ENCODE peak calls at places on chromosomes 16 and 17, in eight cellular contexts. C is esophagus muscularis mucosa, O is H7, I is PC-9, L is lower leg skin, D is body of pancreas, R is upper lobe of right lung, K is left ventricle myocardium inferior. J is an unnamed sample.

GRCh38 chr16:67672739-67673662 is 6.4 kb downstream of the C16orf86 start:
- DNase-seq in C (no peak), O (peak), I (peak), L (peak), D (peak), R (no peak), K (peak), J (peak)

GRCh38 chr17:50304781-50305404 is 30.6 kb downstream of the TMEM92 start:
- DNase-seq in C (no peak), O (no peak), I (no peak), L (no peak), D (peak), R (no peak), K (no peak), J (no peak)

GRCh38 chr17:64709481-64709880 is 47.4 kb upstream of the SMURF2 start:
- DNase-seq in C (no peak), O (no peak), I (no peak), L (no peak), D (no peak), R (no peak), K (no peak), J (no peak)

GRCh38 chr16:26735521-26735920 is 331.2 kb upstream of the C16orf82 start:
- DNase-seq in C (no peak), O (no peak), I (no peak), L (no peak), D (no peak), R (no peak), K (no peak), J (no peak)

GRCh38 chr17:11823862-11824261 is 173.4 kb downstream of the ZNF18 start:
- DNase-seq in C (peak), O (no peak), I (no peak), L (no peak), D (no peak), R (no peak), K (no peak), J (no peak)

GRCh38 chr17:4559851-4560820 is at the start of gene GGT6:
- DNase-seq in C (no peak), O (peak), I (peak), L (no peak), D (peak), R (peak), K (no peak), J (peak)

GRCh38 chr17:27778193-27778592 is 22.1 kb downstream of the NOS2 start:
- DNase-seq in C (no peak), O (no peak), I (peak), L (no peak), D (no peak), R (no peak), K (no peak), J (no peak)

GRCh38 chr16:9033125-9033830 is 58.2 kb upstream of the HAPSTR1 start:
- DNase-seq in C (no peak), O (peak), I (peak), L (no peak), D (peak), R (no peak), K (no peak), J (no peak)

GRCh38 chr16:11977206-11978041 is 890 bp downstream of the SNX29 start:
- DNase-seq in C (no peak), O (peak), I (peak), L (peak), D (no peak), R (no peak), K (no peak), J (no peak)

GRCh38 chr17:260944-261343 is 79.5 kb upstream of the DOC2B start:
- DNase-seq in C (no peak), O (no peak), I (no peak), L (no peak), D (no peak), R (no peak), K (no peak), J (peak)

GRCh38 chr17:38898291-38898679 is 27.1 kb upstream of the LASP1NB start:
- DNase-seq in C (no peak), O (no peak), I (peak), L (no peak), D (no peak), R (no peak), K (no peak), J (no peak)

GRCh38 chr17:28173801-28174200 is 131.3 kb downstream of the NLK start:
- DNase-seq in C (no peak), O (no peak), I (no peak), L (no peak), D (no peak), R (no peak), K (no peak), J (no peak)

GRCh38 chr17:4250887-4251286 is 12.9 kb downstream of the ANKFY1 start:
- DNase-seq in C (no peak), O (no peak), I (no peak), L (no peak), D (no peak), R (no peak), K (no peak), J (no peak)

GRCh38 chr16:10625595-10626357 is 45.4 kb upstream of the EMP2 start:
- DNase-seq in C (no peak), O (no peak), I (no peak), L (no peak), D (no peak), R (no peak), K (no peak), J (no peak)

GRCh38 chr16:85615014-85615851 is 2.1 kb downstream of the GSE1 start:
- DNase-seq in C (no peak), O (peak), I (peak), L (peak), D (peak), R (peak), K (peak), J (peak)

GRCh38 chr17:8557176-8557806 is 73.2 kb downstream of the MYH10 start:
- DNase-seq in C (no peak), O (no peak), I (no peak), L (no peak), D (no peak), R (no peak), K (no peak), J (no peak)

GRCh38 chr16:79361132-79361751 is 239.3 kb downstream of the MAF start:
- DNase-seq in C (no peak), O (no peak), I (no peak), L (no peak), D (no peak), R (no peak), K (no peak), J (no peak)

GRCh38 chr17:36877774-36878173 is 59.5 kb upstream of the LHX1 start:
- DNase-seq in C (no peak), O (peak), I (no peak), L (no peak), D (peak), R (no peak), K (no peak), J (no peak)

GRCh38 chr16:88378836-88379693 is 3.7 kb upstream of the ZNF469 start:
- DNase-seq in C (no peak), O (peak), I (no peak), L (no peak), D (no peak), R (peak), K (peak), J (peak)

GRCh38 chr17:28572294-28573099 is 1.2 kb upstream of the PIGS start:
- DNase-seq in C (no peak), O (peak), I (no peak), L (no peak), D (no peak), R (no peak), K (no peak), J (no peak)

GRCh38 chr17:28267720-28268609 is 51.0 kb upstream of the TMEM97 start:
- DNase-seq in C (no peak), O (no peak), I (no peak), L (no peak), D (no peak), R (no peak), K (no peak), J (no peak)

GRCh38 chr16:28133666-28134065 is 70.2 kb upstream of the GSG1L start:
- DNase-seq in C (no peak), O (no peak), I (no peak), L (no peak), D (no peak), R (no peak), K (no peak), J (no peak)

GRCh38 chr16:28067604-28068382 is 4.3 kb upstream of the GSG1L start:
- DNase-seq in C (no peak), O (no peak), I (no peak), L (no peak), D (no peak), R (no peak), K (no peak), J (no peak)

GRCh38 chr16:56632160-56632847 is at the start of gene MT1M:
- DNase-seq in C (no peak), O (peak), I (no peak), L (peak), D (peak), R (peak), K (peak), J (peak)

GRCh38 chr17:20091161-20092029 is 82.2 kb downstream of the SPECC1 start:
- DNase-seq in C (no peak), O (no peak), I (no peak), L (no peak), D (peak), R (no peak), K (peak), J (no peak)

GRCh38 chr17:76014925-76015261 is 12.2 kb downstream of the EVPL start:
- DNase-seq in C (no peak), O (peak), I (no peak), L (no peak), D (peak), R (no peak), K (no peak), J (no peak)

GRCh38 chr17:12734852-12735430 is 54.4 kb upstream of the ARHGAP44 start:
- DNase-seq in C (no peak), O (no peak), I (no peak), L (no peak), D (no peak), R (no peak), K (peak), J (no peak)

GRCh38 chr17:9230346-9230745 is 209.0 kb downstream of the NTN1 start:
- DNase-seq in C (no peak), O (no peak), I (no peak), L (no peak), D (no peak), R (no peak), K (no peak), J (no peak)

GRCh38 chr16:19843371-19843770 is 41.3 kb downstream of the GPRC5B start:
- DNase-seq in C (no peak), O (no peak), I (no peak), L (no peak), D (no peak), R (no peak), K (no peak), J (no peak)

GRCh38 chr16:8866118-8866883 is 2.5 kb downstream of the CARHSP1 start:
- DNase-seq in C (no peak), O (peak), I (no peak), L (no peak), D (no peak), R (no peak), K (peak), J (no peak)

GRCh38 chr16:2592786-2593185 is 55.0 kb downstream of the PDPK1 start:
- DNase-seq in C (no peak), O (peak), I (no peak), L (no peak), D (no peak), R (peak), K (no peak), J (peak)
- H3K4me3 ChIP-seq in C (no peak), O (no peak), I (no peak), L (no peak), D (no peak), R (no peak), K (no peak), J (no peak)

DNA sequence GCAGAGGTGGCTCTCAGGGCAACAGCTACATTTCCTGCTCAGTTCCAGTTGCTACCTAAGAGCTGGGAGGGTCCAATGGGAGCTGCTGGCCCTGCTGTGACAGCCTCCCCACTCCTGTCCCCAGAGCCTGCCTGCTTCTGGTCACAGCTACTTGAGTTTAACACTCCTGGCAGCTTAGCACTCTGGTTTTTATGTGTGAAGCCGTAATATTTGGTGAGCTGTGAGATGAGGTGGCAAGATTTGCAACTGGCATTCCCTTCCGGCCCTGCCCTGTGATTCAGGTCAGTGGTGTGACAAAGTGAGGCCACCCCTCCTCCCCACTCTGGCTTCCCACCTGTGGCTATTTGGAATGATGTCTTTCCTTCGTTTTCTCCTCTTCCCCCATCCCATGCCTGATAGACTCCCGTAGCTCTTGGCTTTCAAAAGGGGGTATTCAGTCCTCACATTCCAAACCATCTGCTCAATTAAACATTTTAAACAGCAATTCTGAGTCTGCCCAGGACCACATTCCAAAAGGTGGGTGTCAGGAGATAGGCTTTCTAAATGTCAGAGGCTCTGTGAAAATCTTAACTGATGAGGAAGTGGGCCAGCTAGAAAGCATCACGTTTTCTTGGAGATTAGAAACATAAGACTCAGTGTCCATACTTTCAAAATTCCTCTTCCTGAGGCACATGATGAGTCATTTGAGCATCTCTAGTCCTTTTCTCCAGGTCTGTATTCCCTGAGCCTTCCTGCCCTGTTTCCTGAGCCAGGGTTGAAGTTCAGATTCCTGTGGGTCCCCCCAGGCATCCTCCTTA is 42.7 kb upstream of the SKAP1 start:
- DNase-seq in C (no peak), O (no peak), I (peak), L (no peak), D (no peak), R (no peak), K (no peak), J (no peak)
- H3K4me3 ChIP-seq in C (no peak), O (no peak), I (peak), L (no peak), D (no peak), R (no peak), K (no peak), J (no peak)

GRCh38 chr17:79047923-79048825 is 24.2 kb downstream of the C1QTNF1 start:
- DNase-seq in C (no peak), O (peak), I (no peak), L (no peak), D (no peak), R (peak), K (peak), J (no peak)
- H3K4me3 ChIP-seq in C (no peak), O (no peak), I (no peak), L (no peak), D (no peak), R (no peak), K (peak), J (no peak)

GRCh38 chr16:72055911-72056310 is 1.6 kb downstream of the HP start:
- DNase-seq in C (no peak), O (no peak), I (no peak), L (no peak), D (no peak), R (no peak), K (no peak), J (no peak)

GRCh38 chr16:72051818-72052217 is 2.5 kb upstream of the HP start:
- DNase-seq in C (no peak), O (no peak), I (no peak), L (no peak), D (no peak), R (no peak), K (no peak), J (no peak)

GRCh38 chr16:72049110-72049509 is 5.2 kb upstream of the HP start:
- DNase-seq in C (no peak), O (no peak), I (no peak), L (no peak), D (no peak), R (no peak), K (no peak), J (no peak)

GRCh38 chr16:72050769-72051464 is 3.4 kb upstream of the HP start:
- DNase-seq in C (no peak), O (no peak), I (no peak), L (no peak), D (no peak), R (no peak), K (no peak), J (no peak)
- H3K4me3 ChIP-seq in C (no peak), O (no peak), I (no peak), L (no peak), D (no peak), R (no peak), K (no peak), J (no peak)

GRCh38 chr16:4373909-4374742 is 2.5 kb downstream of the VASN start:
- DNase-seq in C (no peak), O (peak), I (peak), L (peak), D (peak), R (peak), K (peak), J (peak)
- H3K4me3 ChIP-seq in C (peak), O (no peak), I (peak), L (peak), D (no peak), R (peak), K (peak), J (peak)

GRCh38 chr17:81018044-81018802 is 16.7 kb upstream of the BAIAP2 start:
- DNase-seq in C (no peak), O (peak), I (no peak), L (no peak), D (no peak), R (peak), K (no peak), J (peak)
- H3K4me3 ChIP-seq in C (peak), O (no peak), I (no peak), L (peak), D (no peak), R (peak), K (peak), J (peak)

J was measured in lower lobe of right lung.